ENCODE peak calls at places on chromosome 11, in ten cellular contexts. B is ovary, Z is neural progenitor cell, W is WTC11, G is osteocyte, C is GM13976, X is AG09319, P is uterus, D is body of pancreas, M is HFFc6. O is an unnamed sample.
A peak's percentile ranks its signal among the peaks of the same experiment; 100 is the strongest.

GRCh38 chr11:27909386-27909785 is 198.6 kb downstream of the KIF18A start:
- DNase-seq in B (no peak), Z (no peak), W (no peak), G (no peak), C (no peak), X (no peak), P (no peak), D (no peak), M (no peak), O (no peak)

GRCh38 chr11:19091366-19091765 is 25.6 kb upstream of the ZDHHC13 start:
- DNase-seq in B (no peak), Z (no peak), W (no peak), G (no peak), C (no peak), X (no peak), P (no peak), D (no peak), M (no peak), O (no peak)

GRCh38 chr11:85751738-85752137 is 59.2 kb downstream of the SYTL2 start:
- DNase-seq in B (no peak), Z (no peak), W (no peak), G (no peak), C (no peak), X (no peak), P (no peak), D (no peak), M (no peak), O (no peak)

GRCh38 chr11:56273854-56274253 is at the start of gene OR5T1:
- DNase-seq in B (no peak), Z (no peak), W (no peak), G (no peak), C (no peak), X (no peak), P (no peak), D (no peak), M (no peak), O (no peak)

GRCh38 chr11:106989056-106989455 is 29.2 kb downstream of the GUCY1A2 start:
- DNase-seq in B (no peak), Z (no peak), W (no peak), G (no peak), C (no peak), X (no peak), P (no peak), D (no peak), M (peak; percentile 32), O (no peak)

GRCh38 chr11:129435499-129436245 is 60.0 kb downstream of the BARX2 start:
- DNase-seq in B (no peak), Z (no peak), W (no peak), G (no peak), C (no peak), X (no peak), P (no peak), D (no peak), M (no peak), O (no peak)

GRCh38 chr11:73971175-73971719 is 11.4 kb downstream of the UCP2 start:
- DNase-seq in B (no peak), Z (no peak), W (no peak), G (no peak), C (no peak), X (no peak), P (no peak), D (no peak), M (no peak), O (no peak)

GRCh38 chr11:24171869-24172268 is 325.0 kb upstream of the LUZP2 start:
- DNase-seq in B (no peak), Z (no peak), W (no peak), G (no peak), C (no peak), X (no peak), P (no peak), D (no peak), M (no peak), O (no peak)

GRCh38 chr11:81002374-81002773 is 1561.5 kb upstream of the TENM4 start:
- DNase-seq in B (no peak), Z (no peak), W (no peak), G (no peak), C (no peak), X (no peak), P (no peak), D (no peak), M (no peak), O (no peak)

GRCh38 chr11:86951706-86952105 is 3.5 kb downstream of the FZD4 start:
- DNase-seq in B (no peak), Z (no peak), W (no peak), G (no peak), C (no peak), X (no peak), P (no peak), D (no peak), M (no peak), O (no peak)

DNA sequence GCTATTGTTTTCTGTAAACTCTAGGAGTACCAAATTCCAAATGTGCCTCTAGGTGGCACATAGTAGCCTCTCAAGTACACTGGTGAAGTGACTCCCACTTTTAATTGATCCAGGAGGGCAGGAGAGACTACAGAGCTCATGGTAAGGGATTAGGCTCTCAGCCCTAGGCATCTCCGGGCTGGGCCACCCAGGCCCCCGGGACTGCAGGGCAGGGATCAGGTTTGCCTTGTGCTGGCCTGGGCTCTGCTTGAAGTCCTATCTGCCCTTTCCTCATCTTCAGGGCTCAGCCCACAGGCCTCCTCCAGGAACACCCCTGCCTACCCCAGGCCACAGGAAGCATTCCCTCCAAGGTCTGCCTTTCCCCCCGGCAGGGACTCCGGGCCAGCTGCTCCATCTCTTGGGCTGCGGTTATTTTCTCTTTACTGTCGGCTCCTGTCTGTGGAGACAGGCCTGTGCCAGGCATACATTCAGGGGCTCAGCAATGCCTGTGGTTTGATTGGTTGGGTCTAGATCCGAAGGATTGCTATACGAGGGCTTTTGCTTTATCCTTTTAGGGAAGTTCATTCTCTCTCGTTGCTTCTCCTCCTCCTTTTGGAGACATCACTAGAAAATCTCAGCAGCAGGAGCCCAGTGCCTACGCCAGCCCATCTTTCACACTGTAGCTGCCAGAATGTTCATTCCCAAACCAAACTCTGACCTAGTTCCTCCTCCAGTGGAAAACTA is 32.8 kb downstream of the PARVA start:
- DNase-seq in B (peak; percentile 42), Z (peak; percentile 44), W (peak; percentile 22), G (no peak), C (no peak), X (no peak), P (peak; percentile 52), D (no peak), M (peak; percentile 62), O (no peak)
- TF ChIP-seq CTCF in B (no peak), Z (peak; percentile 36), W (no peak), G (peak; percentile 53), C (no peak), X (peak; percentile 36), P (no peak), D (no peak), M (peak; percentile 71), O (no peak)

DNA sequence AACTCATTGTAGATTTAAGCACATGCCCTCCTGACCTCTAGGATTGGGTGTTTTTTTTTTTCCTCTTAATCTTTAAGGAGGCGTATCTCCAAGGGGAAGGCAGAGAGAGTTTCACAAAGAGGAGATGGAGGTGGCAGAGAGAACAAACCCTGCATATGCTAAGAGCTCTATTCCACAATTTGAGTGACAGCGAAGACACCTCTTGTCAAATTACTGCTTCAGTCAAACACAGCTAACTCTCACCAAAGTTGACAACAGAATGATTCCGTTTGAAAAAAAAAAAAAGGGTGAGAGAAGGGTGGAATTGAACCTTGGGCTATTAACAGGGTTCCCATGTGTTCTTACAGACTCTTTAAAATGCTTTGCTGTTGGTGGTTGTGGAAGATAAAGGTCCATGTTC is 112.6 kb downstream of the NXPE2 start:
- DNase-seq in B (no peak), Z (no peak), W (no peak), G (no peak), C (no peak), X (no peak), P (no peak), D (no peak), M (no peak), O (no peak)
- TF ChIP-seq CTCF in B (no peak), Z (no peak), W (no peak), G (no peak), C (no peak), X (no peak), P (no peak), D (no peak), M (no peak), O (no peak)

DNA sequence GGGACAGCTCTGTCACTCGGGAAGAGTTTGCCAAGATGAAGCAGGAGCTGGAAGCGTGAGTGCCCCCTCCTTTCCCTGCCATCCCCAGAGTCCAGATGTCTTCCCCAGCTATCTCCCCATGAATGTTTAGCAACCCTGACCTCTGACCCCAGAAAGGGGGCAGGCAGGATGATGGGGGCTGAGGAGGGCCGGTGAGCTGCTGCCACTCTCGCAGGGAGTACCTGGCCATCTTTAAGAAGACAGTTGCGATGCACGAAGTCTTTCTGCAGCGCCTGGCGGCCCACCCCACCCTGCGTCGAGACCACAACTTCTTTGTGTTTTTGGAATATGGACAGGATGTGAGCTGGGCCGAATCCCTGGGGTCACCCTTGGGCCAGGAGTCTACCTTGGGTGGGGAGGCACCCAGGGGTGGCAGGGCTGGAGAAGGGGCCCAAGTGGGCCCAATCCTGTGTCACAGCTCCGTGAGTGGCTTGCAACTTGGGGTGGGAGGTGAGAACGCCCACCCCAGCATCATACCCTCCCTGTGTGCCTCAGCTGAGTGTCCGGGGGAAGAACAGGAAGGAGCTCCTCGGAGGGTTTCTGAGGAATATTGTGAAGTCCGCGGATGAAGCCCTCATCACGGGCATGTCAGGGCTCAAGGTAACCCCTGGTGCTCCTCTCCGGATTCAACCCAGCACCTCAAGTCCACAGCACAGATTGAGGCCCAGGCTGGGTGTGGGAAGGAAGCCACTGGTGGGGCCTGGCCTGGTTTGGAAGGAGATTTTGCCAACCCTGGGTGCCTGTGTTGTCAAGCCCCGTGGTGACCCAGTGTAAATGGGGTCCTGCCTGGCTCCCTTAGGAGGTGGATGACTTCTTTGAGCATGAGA is 7.5 kb downstream of the CFL1 start:
- DNase-seq in B (no peak), Z (no peak), W (no peak), G (no peak), C (peak; percentile 30), X (no peak), P (no peak), D (no peak), M (no peak), O (no peak)
- TF ChIP-seq CTCF in B (no peak), Z (no peak), W (no peak), G (no peak), C (no peak), X (no peak), P (no peak), D (no peak), M (no peak), O (no peak)

DNA sequence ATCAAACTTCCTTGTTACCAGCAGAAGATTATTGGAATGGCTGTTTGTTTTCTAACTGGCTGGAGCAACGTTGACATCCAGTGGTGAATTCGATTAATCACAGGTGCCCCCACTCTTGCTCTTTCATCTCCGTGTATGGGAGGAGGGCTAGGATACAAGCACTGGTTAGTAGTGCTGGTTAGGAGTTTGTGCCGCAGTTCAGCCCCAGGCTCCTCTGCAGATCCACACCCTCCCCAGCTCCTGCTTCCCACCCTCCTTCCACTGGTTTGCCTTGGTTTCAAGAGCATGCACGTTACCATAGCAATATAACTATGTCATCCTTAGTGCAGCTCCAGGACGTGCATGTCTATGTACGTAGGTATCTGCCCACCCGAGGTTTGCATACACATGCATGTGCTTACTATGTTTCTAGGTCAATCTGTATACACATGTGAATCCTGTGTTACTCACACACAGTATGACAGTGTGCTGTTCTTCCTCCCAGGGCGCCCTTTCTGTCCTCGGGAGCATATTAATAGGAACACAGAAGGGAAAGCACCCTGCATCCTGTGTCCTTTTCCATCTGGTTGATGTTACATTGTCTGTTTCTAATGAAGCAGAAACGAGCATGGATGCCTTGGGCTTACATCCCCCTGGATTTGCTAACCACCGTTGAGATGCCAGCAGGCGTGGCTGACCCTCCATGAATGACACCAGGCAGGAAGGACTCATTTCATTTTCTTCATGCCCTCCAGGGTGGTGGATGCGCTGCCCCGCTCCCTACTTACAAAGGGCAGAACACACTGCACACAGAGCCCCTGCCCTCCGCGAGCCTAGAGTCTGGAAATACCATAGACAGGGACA is 539.2 kb downstream of the OPCML start:
- DNase-seq in B (no peak), Z (peak; percentile 73), W (no peak), G (no peak), C (no peak), X (no peak), P (no peak), D (no peak), M (peak; percentile 20), O (no peak)
- TF ChIP-seq CTCF in B (no peak), Z (peak; percentile 12), W (no peak), G (peak; percentile 7), C (no peak), X (no peak), P (no peak), D (no peak), M (peak; percentile 48), O (no peak)

O was measured in omental fat pad.